ENCODE peak calls at places on chromosomes 1 and 21, in four cellular contexts. A is MM.1S, S is HCT116, L is PC-3. T is an unnamed sample.
A peak's percentile ranks its signal among the peaks of the same experiment; 100 is the strongest.

GRCh38 chr1:87134625-87135024 is 194.1 kb upstream of the LMO4 start:
- DNase-seq in S (no peak), A (no peak), L (no peak), T (no peak)

GRCh38 chr1:119011706-119012105 is 23.6 kb upstream of the TBX15 start:
- DNase-seq in A (no peak), L (no peak), S (no peak), T (no peak)

GRCh38 chr1:33060579-33061083 is 20.3 kb upstream of the AZIN2 start:
- DNase-seq in L (peak; percentile 61), S (no peak), A (no peak), T (no peak)

GRCh38 chr1:241423541-241424479 is 66.8 kb upstream of the RGS7 start:
- DNase-seq in L (peak; percentile 74), S (no peak), A (peak; percentile 21), T (peak; percentile 69)

GRCh38 chr1:24957016-24957807 is 27.1 kb upstream of the RUNX3 start:
- DNase-seq in S (no peak), A (no peak), L (no peak), T (no peak)

GRCh38 chr1:182122855-182123254 is 61.3 kb upstream of the ZNF648 start:
- DNase-seq in L (no peak), A (no peak), S (no peak), T (no peak)

GRCh38 chr1:87826639-87827345 is 498.1 kb downstream of the LMO4 start:
- DNase-seq in A (peak; percentile 86), L (no peak), S (no peak), T (no peak)

GRCh38 chr1:21254335-21254951 is 35.8 kb downstream of the ECE1 start:
- DNase-seq in A (no peak), S (no peak), L (no peak), T (no peak)

GRCh38 chr1:184222561-184223157 is 164.2 kb upstream of the C1orf21 start:
- DNase-seq in A (peak; percentile 50), L (peak; percentile 64), S (peak; percentile 29), T (peak; percentile 54)

GRCh38 chr21:34613679-34614442 is 1.1 kb downstream of the RCAN1 start:
- DNase-seq in A (no peak), L (peak; percentile 42), S (no peak), T (peak; percentile 35)

GRCh38 chr1:73839922-73840321 is 358.1 kb downstream of the LRRIQ3 start:
- DNase-seq in S (no peak), L (peak; percentile 48), A (peak; percentile 39), T (peak; percentile 20)

GRCh38 chr1:97139512-97139911 is 417.9 kb downstream of the PTBP2 start:
- DNase-seq in A (no peak), S (no peak), L (no peak), T (no peak)

GRCh38 chr1:168803696-168804510 is 74.9 kb upstream of the DPT start:
- DNase-seq in S (no peak), A (no peak), L (no peak), T (peak; percentile 85)

GRCh38 chr1:117312453-117313138 is 54.7 kb upstream of the MAN1A2 start:
- DNase-seq in A (peak; percentile 7), L (peak; percentile 66), S (peak; percentile 38), T (peak; percentile 21)

GRCh38 chr1:230456478-230456877 is 30.3 kb upstream of the PGBD5 start:
- DNase-seq in S (no peak), A (no peak), L (no peak), T (no peak)

GRCh38 chr1:230458509-230458908 is 32.4 kb upstream of the PGBD5 start:
- DNase-seq in L (peak; percentile 67), S (no peak), A (no peak), T (no peak)

GRCh38 chr1:230463326-230463725 is 37.2 kb upstream of the PGBD5 start:
- DNase-seq in A (no peak), S (no peak), L (no peak), T (no peak)

GRCh38 chr1:230463760-230464159 is 37.6 kb upstream of the PGBD5 start:
- DNase-seq in A (no peak), L (no peak), S (no peak), T (no peak)

DNA sequence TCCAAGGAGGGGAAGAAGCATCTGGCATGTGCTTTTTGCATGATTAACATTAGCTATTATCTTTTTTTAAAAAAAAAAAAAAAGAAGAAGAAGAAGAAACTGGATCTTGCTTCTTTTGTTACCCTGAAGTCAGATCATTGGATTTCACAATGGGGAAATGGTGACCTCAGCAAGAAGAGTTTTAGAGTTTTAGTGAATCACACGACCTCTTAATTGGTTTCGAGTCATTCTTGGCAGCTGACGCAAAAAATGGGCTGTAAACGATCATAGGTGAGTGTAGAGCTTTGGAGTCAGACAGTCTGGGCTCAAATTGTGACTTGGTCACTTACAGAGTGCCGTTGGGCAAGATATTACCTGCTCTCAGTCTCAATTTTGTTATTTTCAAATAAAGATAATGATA is 33.3 kb upstream of the PGBD5 start:
- DNase-seq in L (peak; percentile 65), S (no peak), A (no peak), T (no peak)
- H3K4me2 ChIP-seq in L (no peak overlapping the region), S (no peak overlapping the region), A (no peak overlapping the region), T (no peak overlapping the region)

GRCh38 chr1:18921506-18922251 is 19.3 kb upstream of the ALDH4A1 start:
- DNase-seq in A (no peak), L (peak; percentile 49), S (no peak), T (no peak)

GRCh38 chr1:18923721-18924610 is 21.6 kb upstream of the ALDH4A1 start:
- DNase-seq in A (no peak), L (no peak), S (no peak), T (no peak)

GRCh38 chr1:18922319-18922726 is 20.0 kb upstream of the ALDH4A1 start:
- DNase-seq in L (peak; percentile 84), S (no peak), A (no peak), T (peak; percentile 58)

GRCh38 chr1:18920931-18921330 is 18.6 kb upstream of the ALDH4A1 start:
- DNase-seq in L (no peak), S (no peak), A (no peak), T (no peak)

DNA sequence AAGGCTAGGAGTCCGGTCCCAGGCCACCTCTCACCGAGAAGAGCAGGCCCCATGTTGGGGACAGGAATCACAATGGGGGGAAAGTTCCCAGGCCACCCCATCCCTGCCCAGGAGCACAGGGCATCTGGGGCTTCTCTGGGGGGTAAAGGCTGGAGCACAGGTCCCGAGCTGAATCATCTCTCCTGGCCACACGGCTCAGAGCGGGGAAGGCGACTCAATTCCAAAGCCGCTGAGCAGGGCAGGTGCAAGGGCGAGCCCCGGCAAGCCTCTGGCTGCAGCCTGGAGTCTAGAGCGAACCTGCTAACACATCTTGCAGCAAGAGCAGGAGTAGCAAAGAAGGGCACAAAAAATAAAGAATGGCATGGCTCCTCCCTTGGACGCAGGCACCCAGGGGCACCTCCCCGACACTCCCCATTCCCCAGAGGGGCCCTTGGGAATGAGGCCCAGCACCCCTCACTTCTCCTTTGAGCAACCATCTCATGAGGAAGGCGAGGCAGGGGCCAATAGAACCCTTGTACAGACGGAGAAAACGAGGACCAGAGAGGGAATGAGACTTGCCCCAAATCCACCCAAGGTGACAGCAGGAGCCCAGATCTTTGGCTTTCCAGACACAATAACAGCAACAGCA is 20.6 kb upstream of the ALDH4A1 start:
- DNase-seq in L (peak; percentile 21), S (no peak), A (no peak), T (no peak)
- TF ChIP-seq EZH2phosphoT487 in L (no peak), S (no peak), A (no peak), T (no peak)

GRCh38 chr1:228646717-228647522 is 88.4 kb upstream of the RHOU start:
- DNase-seq in A (peak; percentile 31), L (peak; percentile 63), S (no peak), T (peak; percentile 60)
- H3K27ac ChIP-seq in A (no peak overlapping the region), L (peak overlapping the region; percentile 53), S (peak overlapping the region; percentile 88), T (no peak overlapping the region)

DNA sequence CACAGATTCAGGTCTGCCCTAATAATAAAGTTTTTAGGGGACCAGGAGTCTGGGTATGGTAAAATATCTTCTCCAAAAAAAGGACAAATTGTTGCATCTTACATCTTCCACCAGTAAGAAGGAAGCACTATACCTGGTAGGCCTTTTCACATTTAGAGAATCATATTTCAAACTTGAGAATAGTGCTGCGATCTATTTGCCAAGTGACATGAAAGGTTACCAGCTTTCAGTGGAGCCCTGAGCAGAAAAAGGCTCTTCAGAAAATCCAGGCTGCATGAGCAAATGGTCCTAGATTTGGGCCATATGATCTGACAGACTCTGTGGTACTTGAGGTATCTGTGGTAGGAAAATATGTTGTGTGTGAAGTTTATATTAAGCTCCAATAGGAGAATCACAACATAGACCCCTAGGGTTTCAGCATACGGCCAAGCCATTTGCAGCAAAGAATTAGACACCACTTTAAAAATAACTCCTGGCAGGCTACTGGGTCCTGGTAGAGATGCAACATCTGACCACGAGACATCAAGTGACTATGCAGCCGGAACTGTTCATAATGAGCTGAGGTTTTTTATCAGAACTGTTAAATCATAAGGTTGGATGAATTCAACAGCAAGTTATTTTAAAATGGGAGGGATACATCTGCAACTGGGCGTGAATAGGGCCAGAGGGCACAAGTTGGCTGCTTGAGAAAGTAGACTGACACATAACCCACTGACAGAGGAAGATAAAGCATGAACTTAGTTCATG is 38.6 kb upstream of the CCDC190 start:
- DNase-seq in A (no peak), L (peak; percentile 85), S (no peak), T (no peak)
- H3K4me2 ChIP-seq in A (no peak overlapping the region), L (peak overlapping the region; percentile 21), S (no peak overlapping the region), T (no peak overlapping the region)

GRCh38 chr1:47262787-47263413 is 30.9 kb upstream of the TAL1 start:
- DNase-seq in S (peak; percentile 24), A (peak; percentile 54), L (peak; percentile 69), T (peak; percentile 56)
- TF ChIP-seq EZH2phosphoT487 in S (no peak), A (no peak), L (no peak), T (no peak)

GRCh38 chr1:61496501-61496900 is 228.4 kb downstream of the TM2D1 start:
- DNase-seq in A (no peak), L (peak; percentile 98), S (no peak), T (no peak)
- H3K27ac ChIP-seq in A (no peak overlapping the region), L (peak overlapping the region; percentile 78), S (no peak overlapping the region), T (no peak overlapping the region)

T was measured in neural progenitor cell.